ENCODE peak calls at places on chromosomes 7 and 10, in nine cellular contexts. U is OCI-LY7, T is SK-N-SH, O is GM23338, C is neural progenitor cell, M is GM23248, V is HCT116, E is hepatocyte, Q is PC-3. R is an unnamed sample.
A peak's percentile ranks its signal among the peaks of the same experiment; 100 is the strongest.

GRCh38 chr7:116952640-116953371 is 495 bp upstream of the ST7 start:
- DNase-seq in Q (peak; percentile 51), C (peak; percentile 53), E (peak; percentile 42), U (peak; percentile 70), O (peak; percentile 69), T (peak; percentile 54), V (peak; percentile 28), M (peak; percentile 78), R (peak; percentile 85)

GRCh38 chr7:6564091-6564770 is 13.0 kb upstream of the GRID2IP start:
- DNase-seq in U (no peak), T (no peak), Q (no peak), C (no peak), M (peak; percentile 67), V (no peak), E (no peak), O (no peak), R (no peak)

GRCh38 chr7:94392391-94392782 is 2.3 kb upstream of the COL1A2 start:
- DNase-seq in V (no peak), E (no peak), U (no peak), M (peak; percentile 71), Q (no peak), C (no peak), O (no peak), T (no peak), R (no peak)

GRCh38 chr10:128087884-128088695 is 38.1 kb downstream of the MKI67 start:
- DNase-seq in O (peak; percentile 57), M (no peak), E (no peak), T (peak; percentile 54), Q (peak; percentile 29), U (peak; percentile 39), V (peak; percentile 47), C (no peak), R (peak; percentile 34)

GRCh38 chr7:105530126-105530525 is 1.9 kb upstream of the RINT1 start:
- DNase-seq in V (no peak), Q (no peak), M (no peak), C (no peak), E (no peak), O (no peak), U (no peak), T (no peak), R (no peak)

GRCh38 chr10:127889605-127890195 is 3.0 kb downstream of the CLRN3 start:
- DNase-seq in T (no peak), O (no peak), E (no peak), V (no peak), M (peak; percentile 74), U (no peak), Q (peak; percentile 68), C (no peak), R (no peak)

GRCh38 chr10:6200588-6201510 is 1.9 kb upstream of the PFKFB3 start:
- DNase-seq in E (no peak), U (peak; percentile 74), V (no peak), C (peak; percentile 68), M (peak; percentile 58), T (peak; percentile 46), Q (peak; percentile 30), O (peak; percentile 55), R (peak; percentile 41)

GRCh38 chr10:33487014-33487776 is 152.7 kb upstream of the NRP1 start:
- DNase-seq in M (peak; percentile 23), T (no peak), U (no peak), E (no peak), C (peak; percentile 8), Q (peak; percentile 42), O (no peak), V (no peak), R (peak; percentile 53)

GRCh38 chr7:103538964-103539709 is 93.1 kb upstream of the SLC26A5 start:
- DNase-seq in U (no peak), O (no peak), M (no peak), V (no peak), E (no peak), C (no peak), Q (no peak), T (no peak), R (no peak)

GRCh38 chr10:124612611-124613498 is 131.3 kb downstream of the FAM53B start:
- DNase-seq in Q (no peak), O (peak; percentile 66), M (peak; percentile 45), T (peak; percentile 70), E (no peak), U (peak; percentile 46), C (peak; percentile 83), V (peak; percentile 13), R (no peak)

GRCh38 chr10:988667-989545 is 672 bp downstream of the GTPBP4 start:
- DNase-seq in V (no peak), O (no peak), M (peak; percentile 82), C (no peak), Q (no peak), E (no peak), T (no peak), U (no peak), R (no peak)

GRCh38 chr7:20365486-20365885 is 34.8 kb downstream of the ITGB8 start:
- DNase-seq in E (peak; percentile 14), M (peak; percentile 52), O (no peak), U (no peak), T (peak; percentile 27), C (no peak), Q (peak; percentile 58), V (no peak), R (no peak)

GRCh38 chr10:98170249-98171117 is 36.0 kb downstream of the R3HCC1L start:
- DNase-seq in E (peak; percentile 63), M (peak; percentile 56), O (peak; percentile 88), C (peak; percentile 67), V (peak; percentile 40), Q (peak; percentile 69), U (peak; percentile 74), T (peak; percentile 43), R (peak; percentile 60)
- TF ChIP-seq EZH2phosphoT487 in E (no peak), M (no peak), O (no peak), C (no peak), V (no peak), Q (no peak), U (no peak), T (no peak), R (no peak)

GRCh38 chr7:37027557-37028341 is 303.5 kb upstream of the AOAH start:
- DNase-seq in O (peak; percentile 14), E (no peak), C (no peak), T (no peak), Q (peak; percentile 4), V (peak; percentile 6), M (no peak), U (no peak), R (no peak)

GRCh38 chr7:37031571-37032257 is 307.4 kb upstream of the AOAH start:
- DNase-seq in C (peak; percentile 54), V (peak; percentile 99), T (no peak), M (peak; percentile 99), U (no peak), O (peak; percentile 64), E (peak; percentile 93), Q (peak; percentile 97), R (no peak)

GRCh38 chr7:37027104-37027503 is 302.8 kb upstream of the AOAH start:
- DNase-seq in V (no peak), T (no peak), M (no peak), C (no peak), U (no peak), O (no peak), E (no peak), Q (no peak), R (no peak)

GRCh38 chr7:37032258-37032601 is 307.9 kb upstream of the AOAH start:
- DNase-seq in C (no peak), E (no peak), Q (no peak), V (no peak), O (no peak), T (no peak), U (no peak), M (no peak), R (no peak)

DNA sequence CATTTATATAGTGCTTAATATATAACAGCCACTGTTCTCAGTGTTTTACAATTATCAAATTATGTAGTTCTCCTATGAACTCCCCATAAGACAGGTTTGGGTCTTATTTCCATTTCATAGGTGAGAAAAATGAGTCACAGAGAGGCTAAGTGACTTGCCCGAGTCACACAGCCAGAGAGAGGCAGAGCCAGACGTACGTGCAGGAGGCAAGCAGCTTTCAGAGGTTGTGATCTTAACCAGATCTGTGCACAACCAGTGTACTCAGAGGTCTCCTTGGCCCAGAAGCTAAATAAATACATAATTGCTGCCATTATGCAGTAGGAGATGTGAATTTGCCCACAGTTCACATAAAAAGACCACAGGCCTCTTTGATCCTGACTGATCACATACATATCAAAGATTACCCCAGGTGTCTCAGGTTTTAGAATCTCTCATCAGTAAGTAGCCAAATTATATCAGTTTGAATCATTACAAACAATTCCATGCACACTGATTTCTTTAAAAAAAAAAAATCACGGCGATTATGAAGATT is 304.7 kb upstream of the AOAH start:
- DNase-seq in C (no peak), U (no peak), O (no peak), Q (no peak), E (no peak), V (peak; percentile 24), T (no peak), M (no peak), R (no peak)
- TF ChIP-seq EZH2phosphoT487 in C (no peak), U (no peak), O (no peak), Q (no peak), E (no peak), V (no peak), T (no peak), M (no peak), R (no peak)

DNA sequence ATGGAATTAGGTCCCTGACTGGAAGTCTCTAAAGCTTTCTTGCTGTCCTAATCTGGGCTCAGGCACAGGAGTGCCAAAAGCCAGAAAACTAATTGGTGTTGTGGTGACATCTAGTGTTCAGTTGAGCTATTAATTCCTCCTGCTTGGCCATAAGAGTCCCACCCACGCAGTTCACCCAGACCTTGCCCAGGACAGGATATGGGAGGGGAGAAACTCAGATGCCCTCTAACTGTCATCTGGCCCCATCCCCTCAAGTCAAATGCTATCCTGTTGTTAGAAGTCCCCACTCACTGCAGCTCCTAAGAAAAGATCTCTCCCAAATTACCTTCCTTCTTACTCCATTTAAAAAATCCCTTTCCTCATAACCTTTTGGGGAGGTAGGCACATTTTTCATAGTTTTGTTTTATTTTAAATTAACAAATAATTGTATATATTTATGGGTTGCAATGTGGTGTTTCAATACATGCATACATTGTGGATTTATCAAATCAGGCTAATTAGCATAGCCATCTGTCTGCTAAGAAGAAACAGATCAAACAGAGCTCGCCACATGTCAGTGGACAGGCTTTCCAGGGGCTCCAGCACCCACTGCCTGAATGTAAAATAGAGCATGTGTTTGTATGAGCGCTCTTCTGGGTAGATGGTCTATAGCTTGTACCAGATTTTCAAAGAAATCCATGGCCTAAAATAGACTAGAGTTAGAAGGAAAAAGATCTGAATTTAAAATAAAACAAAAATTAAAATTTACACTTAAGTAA is 84.0 kb downstream of the GSAP start:
- DNase-seq in U (peak; percentile 81), V (peak; percentile 87), M (peak; percentile 90), O (peak; percentile 82), C (peak; percentile 84), E (peak; percentile 87), Q (peak; percentile 90), T (peak; percentile 89), R (peak; percentile 87)
- TF ChIP-seq EZH2phosphoT487 in U (no peak), V (no peak), M (no peak), O (no peak), C (no peak), E (no peak), Q (no peak), T (no peak), R (no peak)

GRCh38 chr7:2928256-2928612 is 84.1 kb upstream of the GNA12 start:
- DNase-seq in M (no peak), U (no peak), O (no peak), Q (no peak), T (no peak), V (no peak), C (no peak), E (no peak), R (no peak)
- TF ChIP-seq EZH2phosphoT487 in M (no peak), U (no peak), O (no peak), Q (no peak), T (no peak), V (no peak), C (no peak), E (no peak), R (no peak)